ENCODE peak calls at places on chromosomes 13 and 19, in seven cellular contexts. One of them, this sample, is unnamed.

GRCh38 chr19:50419580-50420035 is 870 bp downstream of the SPIB start:
- DNase-seq in hippocampal formation: no peak
- DNase-seq in body of pancreas: no peak
- DNase-seq in activated CD4-positive, alpha-beta T cell treated with anti-CD3 and anti-CD28 coated beads, Interleukin-2, amount 50 U/mL, for 48 hours: no peak
- DNase-seq in GM12892: no peak
- DNase-seq in uterus: no peak
- DNase-seq in cardiac muscle cell: no peak
- DNase-seq in this sample: no peak

GRCh38 chr19:42176990-42177685 is 40.3 kb downstream of the DEDD2 start:
- DNase-seq in hippocampal formation: peak
- DNase-seq in cardiac muscle cell: peak
- DNase-seq in activated CD4-positive, alpha-beta T cell treated with anti-CD3 and anti-CD28 coated beads, Interleukin-2, amount 50 U/mL, for 48 hours: peak
- DNase-seq in uterus: peak
- DNase-seq in GM12892: peak
- DNase-seq in body of pancreas: peak
- DNase-seq in this sample: peak

GRCh38 chr19:18279516-18280246 is 1.7 kb downstream of the JUND start:
- DNase-seq in uterus: peak
- DNase-seq in GM12892: peak
- DNase-seq in hippocampal formation: peak
- DNase-seq in cardiac muscle cell: peak
- DNase-seq in body of pancreas: peak
- DNase-seq in activated CD4-positive, alpha-beta T cell treated with anti-CD3 and anti-CD28 coated beads, Interleukin-2, amount 50 U/mL, for 48 hours: peak
- DNase-seq in this sample: peak

GRCh38 chr13:95298971-95299627 is 2.2 kb downstream of the ABCC4 start:
- DNase-seq in activated CD4-positive, alpha-beta T cell treated with anti-CD3 and anti-CD28 coated beads, Interleukin-2, amount 50 U/mL, for 48 hours: peak
- DNase-seq in body of pancreas: no peak
- DNase-seq in uterus: no peak
- DNase-seq in cardiac muscle cell: peak
- DNase-seq in GM12892: no peak
- DNase-seq in hippocampal formation: no peak
- DNase-seq in this sample: peak

GRCh38 chr19:6744381-6745288 is 5.2 kb downstream of the TRIP10 start:
- DNase-seq in uterus: peak
- DNase-seq in activated CD4-positive, alpha-beta T cell treated with anti-CD3 and anti-CD28 coated beads, Interleukin-2, amount 50 U/mL, for 48 hours: no peak
- DNase-seq in cardiac muscle cell: peak
- DNase-seq in GM12892: no peak
- DNase-seq in hippocampal formation: no peak
- DNase-seq in body of pancreas: peak
- DNase-seq in this sample: peak

GRCh38 chr19:52635786-52636570 is 2.2 kb downstream of the ZNF83 start:
- DNase-seq in body of pancreas: no peak
- DNase-seq in cardiac muscle cell: no peak
- DNase-seq in uterus: no peak
- DNase-seq in GM12892: no peak
- DNase-seq in activated CD4-positive, alpha-beta T cell treated with anti-CD3 and anti-CD28 coated beads, Interleukin-2, amount 50 U/mL, for 48 hours: no peak
- DNase-seq in hippocampal formation: no peak
- DNase-seq in this sample: no peak

GRCh38 chr13:100035936-100036335 is 53.0 kb upstream of the PCCA start:
- DNase-seq in activated CD4-positive, alpha-beta T cell treated with anti-CD3 and anti-CD28 coated beads, Interleukin-2, amount 50 U/mL, for 48 hours: no peak
- DNase-seq in GM12892: no peak
- DNase-seq in hippocampal formation: no peak
- DNase-seq in cardiac muscle cell: no peak
- DNase-seq in body of pancreas: no peak
- DNase-seq in uterus: no peak
- DNase-seq in this sample: no peak

GRCh38 chr13:92196566-92197256 is 798.3 kb downstream of the GPC5 start:
- DNase-seq in uterus: no peak
- DNase-seq in activated CD4-positive, alpha-beta T cell treated with anti-CD3 and anti-CD28 coated beads, Interleukin-2, amount 50 U/mL, for 48 hours: no peak
- DNase-seq in hippocampal formation: no peak
- DNase-seq in cardiac muscle cell: peak
- DNase-seq in body of pancreas: no peak
- DNase-seq in GM12892: no peak
- DNase-seq in this sample: no peak

GRCh38 chr19:14871619-14872230 is 14.2 kb downstream of the OR7A17 start:
- DNase-seq in activated CD4-positive, alpha-beta T cell treated with anti-CD3 and anti-CD28 coated beads, Interleukin-2, amount 50 U/mL, for 48 hours: no peak
- DNase-seq in GM12892: no peak
- DNase-seq in uterus: no peak
- DNase-seq in cardiac muscle cell: peak
- DNase-seq in hippocampal formation: peak
- DNase-seq in body of pancreas: no peak
- DNase-seq in this sample: peak

GRCh38 chr19:3162418-3163229 is 15.9 kb upstream of the S1PR4 start:
- DNase-seq in activated CD4-positive, alpha-beta T cell treated with anti-CD3 and anti-CD28 coated beads, Interleukin-2, amount 50 U/mL, for 48 hours: peak
- DNase-seq in GM12892: no peak
- DNase-seq in uterus: no peak
- DNase-seq in hippocampal formation: no peak
- DNase-seq in cardiac muscle cell: peak
- DNase-seq in body of pancreas: no peak
- DNase-seq in this sample: peak

GRCh38 chr13:28964831-28965230 is 144.7 kb downstream of the MTUS2 start:
- DNase-seq in body of pancreas: no peak
- DNase-seq in cardiac muscle cell: no peak
- DNase-seq in activated CD4-positive, alpha-beta T cell treated with anti-CD3 and anti-CD28 coated beads, Interleukin-2, amount 50 U/mL, for 48 hours: no peak
- DNase-seq in uterus: no peak
- DNase-seq in hippocampal formation: no peak
- DNase-seq in GM12892: no peak
- DNase-seq in this sample: no peak

GRCh38 chr13:30926781-30927180 is 5.7 kb upstream of the TEX26 start:
- DNase-seq in body of pancreas: no peak
- DNase-seq in uterus: no peak
- DNase-seq in activated CD4-positive, alpha-beta T cell treated with anti-CD3 and anti-CD28 coated beads, Interleukin-2, amount 50 U/mL, for 48 hours: no peak
- DNase-seq in GM12892: no peak
- DNase-seq in hippocampal formation: no peak
- DNase-seq in cardiac muscle cell: no peak
- DNase-seq in this sample: no peak

GRCh38 chr19:28482221-28482620 is 730.7 kb downstream of the UQCRFS1 start:
- DNase-seq in cardiac muscle cell: no peak
- DNase-seq in hippocampal formation: no peak
- DNase-seq in activated CD4-positive, alpha-beta T cell treated with anti-CD3 and anti-CD28 coated beads, Interleukin-2, amount 50 U/mL, for 48 hours: no peak
- DNase-seq in GM12892: no peak
- DNase-seq in body of pancreas: no peak
- DNase-seq in uterus: no peak
- DNase-seq in this sample: no peak

GRCh38 chr13:40189885-40190655 is 476.4 kb downstream of the FOXO1 start:
- DNase-seq in uterus: no peak
- DNase-seq in body of pancreas: no peak
- DNase-seq in hippocampal formation: peak
- DNase-seq in cardiac muscle cell: peak
- DNase-seq in activated CD4-positive, alpha-beta T cell treated with anti-CD3 and anti-CD28 coated beads, Interleukin-2, amount 50 U/mL, for 48 hours: peak
- DNase-seq in GM12892: no peak
- DNase-seq in this sample: peak

GRCh38 chr13:41389580-41389979 is 67.8 kb upstream of the RGCC start:
- DNase-seq in activated CD4-positive, alpha-beta T cell treated with anti-CD3 and anti-CD28 coated beads, Interleukin-2, amount 50 U/mL, for 48 hours: no peak
- DNase-seq in cardiac muscle cell: no peak
- DNase-seq in uterus: no peak
- DNase-seq in hippocampal formation: no peak
- DNase-seq in GM12892: no peak
- DNase-seq in body of pancreas: no peak
- DNase-seq in this sample: no peak

GRCh38 chr19:30861896-30862295 is 487.3 kb downstream of the TSHZ3 start:
- DNase-seq in GM12892: no peak
- DNase-seq in body of pancreas: no peak
- DNase-seq in activated CD4-positive, alpha-beta T cell treated with anti-CD3 and anti-CD28 coated beads, Interleukin-2, amount 50 U/mL, for 48 hours: no peak
- DNase-seq in uterus: no peak
- DNase-seq in hippocampal formation: no peak
- DNase-seq in cardiac muscle cell: no peak
- DNase-seq in this sample: no peak

GRCh38 chr13:113448885-113449692 is 4.2 kb downstream of the ADPRHL1 start:
- DNase-seq in hippocampal formation: no peak
- DNase-seq in uterus: peak
- DNase-seq in body of pancreas: peak
- DNase-seq in cardiac muscle cell: no peak
- DNase-seq in GM12892: no peak
- DNase-seq in activated CD4-positive, alpha-beta T cell treated with anti-CD3 and anti-CD28 coated beads, Interleukin-2, amount 50 U/mL, for 48 hours: peak
- DNase-seq in this sample: peak